ENCODE peak calls at places on chromosomes 3 and 15, in four cellular contexts. Y is DND-41, O is OCI-LY7, F is cardiac muscle cell. W is an unnamed sample.
A peak's percentile ranks its signal among the peaks of the same experiment; 100 is the strongest.

GRCh38 chr3:141288331-141288990 is 56.8 kb downstream of the PXYLP1 start:
- DNase-seq in Y (no peak), O (no peak), F (no peak), W (no peak)

GRCh38 chr15:75171408-75171807 is 30.3 kb upstream of the C15orf39 start:
- DNase-seq in Y (peak; percentile 60), O (no peak), F (no peak), W (peak; percentile 61)

GRCh38 chr3:17553080-17553479 is 189.4 kb downstream of the TBC1D5 start:
- DNase-seq in Y (no peak), O (no peak), F (peak; percentile 49), W (no peak)

GRCh38 chr3:94615275-94616065 is 552.6 kb downstream of the NSUN3 start:
- DNase-seq in Y (no peak), O (no peak), F (no peak), W (no peak)

GRCh38 chr15:99058421-99058870 is 46.4 kb upstream of the SYNM start:
- DNase-seq in Y (no peak), O (no peak), F (no peak), W (no peak)

GRCh38 chr3:120103276-120103675 is 9.0 kb upstream of the GSK3B start:
- DNase-seq in Y (no peak), O (no peak), F (no peak), W (no peak)

GRCh38 chr3:69368129-69368741 is 17.7 kb downstream of the FRMD4B start:
- DNase-seq in Y (peak; percentile 95), O (peak; percentile 5), F (no peak), W (peak; percentile 71)

GRCh38 chr3:95097493-95097892 is 1034.6 kb downstream of the NSUN3 start:
- DNase-seq in Y (no peak), O (no peak), F (peak; percentile 10), W (no peak)

GRCh38 chr3:134104031-134104430 is 74.3 kb upstream of the SLCO2A1 start:
- DNase-seq in Y (no peak), O (no peak), F (no peak), W (no peak)

GRCh38 chr15:72203507-72203837 is 5.9 kb upstream of the GRAMD2A start:
- DNase-seq in Y (no peak), O (no peak), F (no peak), W (no peak)

GRCh38 chr3:25820372-25820771 is 30.5 kb downstream of the OXSM start:
- DNase-seq in Y (no peak), O (no peak), F (no peak), W (no peak)

GRCh38 chr3:114809668-114810413 is 337.2 kb downstream of the ZBTB20 start:
- DNase-seq in Y (no peak), O (no peak), F (no peak), W (peak; percentile 46)

GRCh38 chr15:81608309-81608829 is 234.4 kb upstream of the TMC3 start:
- DNase-seq in Y (no peak), O (no peak), F (no peak), W (no peak)

GRCh38 chr15:63347074-63347859 is 34.4 kb downstream of the CA12 start:
- DNase-seq in Y (no peak), O (no peak), F (no peak), W (no peak)

GRCh38 chr3:113138839-113139743 is 72.3 kb upstream of the BOC start:
- DNase-seq in Y (no peak), O (no peak), F (no peak), W (no peak)

GRCh38 chr3:14877404-14877803 is 58.6 kb downstream of the FGD5 start:
- DNase-seq in Y (no peak), O (no peak), F (no peak), W (no peak)

GRCh38 chr3:72641684-72642083 is 206.6 kb downstream of the SHQ1 start:
- DNase-seq in Y (no peak), O (no peak), F (no peak), W (no peak)

GRCh38 chr3:50876947-50877346 is 202.2 kb downstream of the DOCK3 start:
- DNase-seq in Y (no peak), O (no peak), F (no peak), W (no peak)

GRCh38 chr3:144112036-144112435 is 140.4 kb downstream of the DIPK2A start:
- DNase-seq in Y (no peak), O (no peak), F (no peak), W (no peak)

GRCh38 chr3:37955918-37956317 is 34.7 kb upstream of the VILL start:
- DNase-seq in Y (no peak), O (peak; percentile 28), F (no peak), W (no peak)

GRCh38 chr3:171813897-171814460 is 3.7 kb upstream of the PLD1 start:
- DNase-seq in Y (no peak), O (peak; percentile 9), F (no peak), W (peak; percentile 63)

GRCh38 chr15:77529394-77530159 is 103.1 kb downstream of the LINGO1 start:
- DNase-seq in Y (no peak), O (no peak), F (no peak), W (no peak)

GRCh38 chr15:52011711-52012144 is 7.3 kb upstream of the MAPK6 start:
- DNase-seq in Y (no peak), O (no peak), F (peak; percentile 6), W (no peak)

GRCh38 chr15:52527898-52528464 is 699 bp downstream of the MYO5A start:
- DNase-seq in Y (peak; percentile 48), O (peak; percentile 61), F (peak; percentile 38), W (peak; percentile 63)

GRCh38 chr3:38397320-38397719 is 50.7 kb downstream of the XYLB start:
- DNase-seq in Y (peak; percentile 46), O (peak; percentile 10), F (peak; percentile 90), W (peak; percentile 8)

GRCh38 chr15:69593981-69594966 is 141.7 kb downstream of the RPLP1 start:
- DNase-seq in Y (no peak), O (no peak), F (peak; percentile 13), W (no peak)

GRCh38 chr3:101829066-101829830 is 20.1 kb upstream of the NFKBIZ start:
- DNase-seq in Y (no peak), O (peak; percentile 46), F (no peak), W (peak; percentile 82)

GRCh38 chr3:173711619-173712018 is 314.1 kb downstream of the NLGN1 start:
- DNase-seq in Y (no peak), O (no peak), F (peak; percentile 14), W (no peak)

GRCh38 chr3:143486611-143487010 is 361.7 kb downstream of the SLC9A9 start:
- DNase-seq in Y (no peak), O (no peak), F (no peak), W (no peak)

GRCh38 chr3:52240059-52240885 is 1.3 kb upstream of the TWF2 start:
- DNase-seq in Y (peak; percentile 82), O (peak; percentile 80), F (no peak), W (peak; percentile 88)

GRCh38 chr3:30615615-30616346 is 9.4 kb downstream of the TGFBR2 start:
- DNase-seq in Y (no peak), O (no peak), F (no peak), W (no peak)

GRCh38 chr15:89442671-89443307 is 53.6 kb downstream of the RHCG start:
- DNase-seq in Y (peak; percentile 62), O (peak; percentile 82), F (peak; percentile 73), W (peak; percentile 81)

GRCh38 chr15:62879770-62880169 is 162.8 kb upstream of the TPM1 start:
- DNase-seq in Y (no peak), O (no peak), F (no peak), W (peak; percentile 3)

GRCh38 chr15:66287461-66288055 is 5.8 kb upstream of the DIS3L start:
- DNase-seq in Y (no peak), O (peak; percentile 61), F (peak; percentile 26), W (no peak)

DNA sequence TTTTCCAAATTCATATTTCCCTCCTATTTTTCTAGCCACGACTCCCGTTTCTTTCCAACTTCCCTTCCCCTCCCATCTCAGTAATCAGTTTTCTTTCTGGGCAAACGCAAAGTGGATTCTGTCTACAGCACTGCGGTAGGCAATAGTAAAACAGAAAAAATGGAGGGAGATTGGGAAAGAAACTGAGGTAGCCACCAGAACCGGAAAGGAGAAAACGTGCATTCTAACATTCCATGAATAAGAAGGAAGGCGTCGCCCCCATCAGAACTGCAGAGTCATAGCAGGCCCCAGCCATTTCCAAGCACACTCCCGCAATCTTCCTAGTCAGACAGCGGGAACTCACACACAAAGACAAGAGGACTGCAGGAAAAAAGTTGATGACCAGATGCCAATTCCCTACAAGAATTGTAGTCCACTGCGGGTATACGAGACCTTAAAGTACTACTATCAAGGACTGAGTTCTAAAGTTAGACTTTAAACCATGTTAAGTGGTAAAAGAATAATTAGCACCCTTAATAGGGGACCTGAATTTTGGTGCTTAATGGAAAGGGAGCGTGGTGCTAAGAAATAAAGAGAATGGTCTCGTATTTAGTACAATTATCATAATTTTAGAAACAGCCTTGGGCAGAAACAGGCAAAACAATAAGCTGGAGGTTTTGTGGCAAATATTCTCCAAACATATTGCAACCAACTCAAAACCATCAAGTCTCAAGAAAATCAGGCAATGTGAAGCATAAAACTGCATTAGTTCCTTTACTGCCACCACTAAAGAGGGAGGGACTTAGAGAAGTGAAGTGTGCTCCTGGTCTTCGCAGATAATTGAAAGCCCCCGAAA is 1.4 kb downstream of the PFN2 start:
- DNase-seq in Y (no peak), O (no peak), F (peak; percentile 79), W (no peak)
- TF ChIP-seq CTCF in Y (no peak), O (no peak), F (peak; percentile 30), W (no peak)

DNA sequence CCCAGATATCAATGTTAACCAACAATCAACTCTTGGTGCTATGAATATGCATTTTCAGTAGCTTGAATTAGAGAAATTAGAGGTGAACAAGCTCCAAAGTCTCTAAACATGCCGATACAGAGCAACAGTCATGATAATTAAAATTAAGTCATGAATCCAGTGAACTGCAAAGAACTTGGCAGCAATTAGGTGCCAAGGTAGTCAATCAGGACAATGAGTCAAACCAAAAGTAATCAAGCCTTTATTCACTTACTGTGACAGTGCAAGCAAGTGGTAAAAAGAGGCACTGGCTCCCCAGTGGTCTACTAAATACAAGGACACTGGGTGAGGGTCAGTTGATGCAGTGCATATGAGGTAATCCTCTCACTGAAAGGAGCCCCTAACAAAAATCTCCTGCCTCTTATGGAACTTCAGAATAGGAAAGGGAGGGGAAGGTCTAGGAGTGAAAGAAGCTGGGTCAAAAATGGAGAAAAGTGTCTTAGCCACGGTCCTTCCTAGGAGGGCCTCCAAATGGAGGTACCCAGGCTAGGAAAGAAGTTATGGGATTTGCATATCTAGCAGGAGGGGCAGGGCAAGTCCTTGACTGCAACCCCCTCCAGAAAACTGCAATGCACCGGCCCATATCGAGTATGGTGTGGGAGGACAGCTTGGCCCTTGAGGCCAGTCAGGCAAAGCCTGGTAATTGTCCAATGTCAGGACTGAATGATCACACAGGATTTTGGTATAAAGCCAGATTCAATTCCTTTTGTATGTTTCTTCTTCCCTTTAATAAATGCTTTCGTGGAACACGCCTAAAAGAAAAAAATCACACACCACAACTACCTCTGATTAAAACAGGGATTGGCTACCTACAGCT is 1.5 kb downstream of the ZNF770 start:
- DNase-seq in Y (no peak), O (no peak), F (peak; percentile 28), W (no peak)
- TF ChIP-seq CTCF in Y (no peak), O (no peak), F (no peak), W (no peak)

DNA sequence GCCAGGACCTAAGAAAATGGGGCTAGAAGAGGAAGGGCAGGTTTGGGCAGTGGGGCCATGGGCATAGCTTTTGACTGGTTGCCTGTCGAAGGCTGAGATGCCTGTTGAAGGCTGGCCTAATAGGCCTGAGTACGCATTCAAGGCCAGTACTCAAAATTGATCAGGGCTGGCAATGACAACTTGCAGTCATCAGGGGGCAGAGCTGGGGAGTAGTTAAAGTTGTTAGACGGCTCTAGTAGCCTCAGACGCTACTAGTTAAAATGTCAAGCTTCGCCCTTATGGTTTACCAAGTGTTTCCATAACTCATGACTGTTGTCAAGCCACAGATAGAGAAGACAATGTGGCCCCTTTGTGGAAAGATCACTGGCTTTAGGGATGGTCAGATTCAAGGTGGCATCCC is 28.7 kb downstream of the SPG21 start:
- DNase-seq in Y (no peak), O (no peak), F (no peak), W (no peak)
- TF ChIP-seq CTCF in Y (no peak), O (no peak), F (no peak), W (no peak)

GRCh38 chr3:127746400-127747057 is 73.8 kb downstream of the ABTB1 start:
- DNase-seq in Y (no peak), O (no peak), F (no peak), W (no peak)
- TF ChIP-seq CTCF in Y (peak; percentile 21), O (peak; percentile 39), F (peak; percentile 12), W (no peak)

GRCh38 chr3:107543666-107544065 is 20.9 kb downstream of the BBX start:
- DNase-seq in Y (no peak), O (peak; percentile 28), F (peak; percentile 4), W (peak; percentile 32)
- TF ChIP-seq CTCF in Y (peak; percentile 36), O (peak; percentile 76), F (peak; percentile 33), W (no peak)

W was measured in activated CD8-positive, alpha-beta T cell treated with anti-CD3 and anti-CD28 coated beads for 36 hours.